ENCODE peak calls at places on chromosomes 6 and 20, in four cellular contexts. J is HAP-1, O is HCT116, F is psoas muscle. C is an unnamed sample. For H3K36me3, the result is how much of the 10 kb centered on the place peaks cover.

GRCh38 chr6:113649916-113650609 is 207.1 kb upstream of the MARCKS start:
- DNase-seq in J (no peak), O (no peak), F (no peak), C (no peak)

GRCh38 chr6:142856857-142857608 is 87.9 kb downstream of the HIVEP2 start:
- DNase-seq in J (no peak), O (no peak), F (no peak), C (no peak)

GRCh38 chr20:19814241-19814640 is 56.2 kb downstream of the RIN2 start:
- DNase-seq in J (no peak), O (no peak), F (no peak), C (peak)

GRCh38 chr20:16541226-16541625 is 32.0 kb downstream of the KIF16B start:
- DNase-seq in J (no peak), O (no peak), F (peak), C (no peak)

GRCh38 chr20:47727170-47727880 is 58.0 kb downstream of the SULF2 start:
- DNase-seq in J (no peak), O (no peak), F (peak), C (no peak)

GRCh38 chr20:41499961-41500725 is 118.0 kb downstream of the CHD6 start:
- DNase-seq in J (peak), O (no peak), F (no peak), C (peak)

GRCh38 chr6:169587992-169588391 is 113.8 kb downstream of the WDR27 start:
- DNase-seq in J (no peak), O (no peak), F (no peak), C (no peak)

GRCh38 chr20:49794336-49795124 is 18.1 kb upstream of the SLC9A8 start:
- DNase-seq in J (no peak), O (no peak), F (no peak), C (no peak)

GRCh38 chr20:4626228-4626627 is 95.5 kb upstream of the PRND start:
- DNase-seq in J (no peak), O (no peak), F (no peak), C (no peak)

GRCh38 chr6:2688416-2689064 is 62.2 kb downstream of the MYLK4 start:
- DNase-seq in J (no peak), O (no peak), F (no peak), C (peak)

GRCh38 chr6:28542440-28543293 is 17.0 kb downstream of the GPX5 start:
- DNase-seq in J (peak), O (peak), F (no peak), C (peak)

DNA sequence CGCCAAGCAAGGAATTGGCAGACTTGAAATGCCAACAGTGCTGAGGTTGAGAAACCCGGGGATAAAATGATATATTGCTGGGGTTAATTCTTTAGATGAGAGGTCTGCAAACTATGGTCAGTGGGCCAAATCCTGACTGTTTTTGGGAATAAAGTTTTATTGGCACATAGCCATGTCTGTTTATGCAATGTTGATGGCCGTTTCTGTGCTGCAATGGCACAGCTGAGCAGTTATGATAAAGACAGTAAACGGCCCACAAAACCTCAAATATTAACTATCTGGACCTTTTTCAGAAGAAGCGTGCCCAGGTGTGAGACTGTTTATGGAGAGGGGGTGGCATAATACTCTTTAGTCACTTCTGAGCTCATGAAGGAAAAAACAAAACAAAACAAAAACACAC is 12.1 kb upstream of the MRPS10 start:
- DNase-seq in J (no peak), O (no peak), F (no peak), C (no peak)
- H3K36me3 ChIP-seq in J (under half), O (under half), F (under half), C (under half)

DNA sequence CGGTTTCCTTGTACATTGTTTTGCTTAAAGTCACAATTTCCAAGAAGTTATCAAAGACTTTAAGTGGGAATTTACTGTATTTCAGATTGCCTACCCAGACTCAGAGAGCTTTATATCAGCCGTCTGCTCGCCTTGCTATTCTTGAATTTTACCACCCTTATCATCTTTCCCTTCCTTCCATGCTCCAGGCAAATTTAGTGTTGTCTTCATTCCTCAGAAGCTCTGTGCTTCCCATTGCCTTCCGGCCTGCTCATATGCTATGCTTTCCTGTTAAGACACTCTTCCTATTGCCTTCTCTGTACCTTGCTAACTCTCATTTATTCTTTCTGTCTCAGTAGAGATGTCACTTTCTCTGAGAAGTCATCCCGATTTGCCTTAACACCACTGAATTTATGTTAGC is 52.1 kb downstream of the CD2AP start:
- DNase-seq in J (no peak), O (no peak), F (no peak), C (no peak)
- H3K36me3 ChIP-seq in J (under half), O (under half), F (under half), C (under half)

DNA sequence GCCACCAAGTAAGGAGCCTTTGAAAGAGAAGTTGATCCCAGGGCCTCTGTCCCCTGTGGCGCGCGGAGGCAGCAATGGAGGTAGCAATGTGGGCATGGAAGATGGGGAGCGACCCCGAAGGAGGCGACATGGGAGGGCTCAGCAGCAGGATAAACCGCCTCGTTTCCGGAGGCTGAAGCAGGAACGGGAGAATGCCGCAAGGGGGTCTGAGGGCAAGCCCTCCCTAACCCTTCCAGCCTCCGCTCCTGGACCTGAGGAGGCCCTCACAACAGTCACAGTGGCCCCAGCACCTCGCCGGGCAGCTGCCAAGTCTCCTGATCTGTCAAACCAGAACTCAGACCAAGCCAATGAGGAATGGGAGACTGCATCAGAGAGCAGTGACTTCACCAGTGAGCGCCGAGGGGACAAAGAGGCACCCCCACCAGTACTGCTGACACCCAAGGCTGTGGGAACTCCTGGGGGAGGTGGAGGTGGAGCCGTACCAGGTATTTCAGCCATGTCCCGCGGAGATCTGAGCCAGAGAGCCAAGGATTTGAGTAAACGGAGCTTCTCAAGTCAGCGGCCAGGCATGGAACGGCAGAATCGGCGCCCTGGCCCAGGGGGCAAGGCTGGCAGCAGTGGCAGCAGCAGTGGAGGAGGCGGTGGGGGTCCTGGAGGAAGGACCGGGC is 11.9 kb downstream of the PRRC2A start:
- DNase-seq in J (no peak), O (no peak), F (no peak), C (no peak)
- H3K36me3 ChIP-seq in J (half or more), O (half or more), F (under half), C (half or more)

DNA sequence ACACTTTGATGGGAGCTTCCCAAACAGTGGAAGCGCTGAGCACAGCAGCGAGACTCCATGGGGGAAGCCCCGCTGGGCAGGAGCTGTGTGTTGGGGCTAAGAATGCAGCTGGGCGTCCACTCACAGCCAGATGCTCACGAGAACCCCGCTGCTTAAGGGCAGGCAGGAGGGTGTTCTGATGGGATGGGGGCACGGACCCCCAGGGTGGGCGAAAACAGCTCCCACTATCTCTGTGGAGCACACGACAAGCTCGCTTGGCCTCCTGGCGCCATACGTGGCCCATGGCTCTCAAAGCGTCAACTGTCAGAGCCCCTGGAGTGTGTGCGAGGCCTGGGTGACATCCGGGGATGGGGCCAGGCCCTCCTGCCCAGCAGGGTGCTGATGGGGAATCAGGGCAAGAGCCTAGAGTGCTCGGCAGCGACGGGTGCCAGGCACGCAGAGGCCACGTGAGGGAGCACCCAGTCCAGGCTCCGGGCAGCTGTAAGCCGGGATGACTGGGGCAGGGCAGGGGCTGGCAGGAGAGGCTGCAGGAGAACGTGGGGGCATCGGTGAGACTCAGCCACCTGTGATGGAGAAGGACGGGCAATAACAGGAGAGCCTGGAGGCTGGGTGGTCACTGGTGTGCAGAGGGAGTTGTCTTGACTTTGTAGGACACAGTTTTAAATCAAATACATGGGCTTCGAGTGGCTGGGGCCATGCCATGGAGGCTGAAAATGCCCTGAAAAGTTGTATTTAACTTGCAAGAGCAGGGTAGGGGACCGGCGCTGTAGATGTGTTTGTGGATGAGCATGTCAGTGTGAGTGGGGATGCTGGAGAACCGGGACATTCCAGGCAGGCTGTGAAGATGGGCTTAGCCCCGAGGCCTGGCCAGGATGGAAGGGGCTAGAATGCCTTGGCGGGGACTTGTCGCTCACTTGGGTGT is 27.3 kb downstream of the PYGB start:
- DNase-seq in J (no peak), O (no peak), F (peak), C (no peak)
- H3K36me3 ChIP-seq in J (under half), O (under half), F (under half), C (half or more)

GRCh38 chr20:25012616-25013189 is 20.2 kb upstream of the APMAP start:
- DNase-seq in J (no peak), O (no peak), F (no peak), C (no peak)
- H3K36me3 ChIP-seq in J (under half), O (under half), F (under half), C (under half)

GRCh38 chr20:1920252-1920651 is 25.0 kb downstream of the SIRPA start:
- DNase-seq in J (no peak), O (no peak), F (no peak), C (no peak)

GRCh38 chr20:1924910-1925861 is 30.0 kb downstream of the SIRPA start:
- DNase-seq in J (no peak), O (no peak), F (no peak), C (no peak)

GRCh38 chr20:1918766-1919165 is 23.6 kb downstream of the SIRPA start:
- DNase-seq in J (no peak), O (no peak), F (no peak), C (no peak)

GRCh38 chr20:1922786-1923185 is 27.6 kb downstream of the SIRPA start:
- DNase-seq in J (no peak), O (no peak), F (no peak), C (no peak)

DNA sequence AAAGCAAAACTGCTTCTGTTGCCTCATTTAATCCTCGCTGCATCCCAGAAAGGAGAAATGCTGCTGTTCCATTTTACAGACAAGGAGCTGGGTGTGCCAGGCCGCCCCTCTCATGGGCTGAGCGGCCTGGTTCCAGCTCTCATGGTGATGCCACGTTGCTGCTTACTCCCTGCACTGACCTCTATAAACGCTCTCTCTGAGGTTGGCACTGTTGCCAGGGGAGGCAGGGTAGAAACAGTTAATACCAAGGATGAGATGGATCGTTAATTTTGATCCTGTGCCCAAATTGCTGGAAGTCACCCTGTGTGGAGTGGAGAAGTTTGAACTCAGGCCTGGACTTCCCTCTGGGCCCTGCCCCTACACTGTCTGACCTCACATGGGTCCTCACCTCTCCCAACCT is 25.6 kb downstream of the SIRPA start:
- DNase-seq in J (no peak), O (no peak), F (no peak), C (no peak)
- H3K36me3 ChIP-seq in J (under half), O (under half), F (under half), C (under half)

GRCh38 chr6:100268326-100268725 is 196.4 kb downstream of the SIM1 start:
- DNase-seq in J (no peak), O (no peak), F (no peak), C (no peak)
- H3K36me3 ChIP-seq in J (under half), O (under half), F (under half), C (under half)

GRCh38 chr20:63664861-63665594 is 6.9 kb downstream of the RTEL1 start:
- DNase-seq in J (no peak), O (no peak), F (no peak), C (no peak)
- H3K36me3 ChIP-seq in J (under half), O (half or more), F (under half), C (half or more)

DNA sequence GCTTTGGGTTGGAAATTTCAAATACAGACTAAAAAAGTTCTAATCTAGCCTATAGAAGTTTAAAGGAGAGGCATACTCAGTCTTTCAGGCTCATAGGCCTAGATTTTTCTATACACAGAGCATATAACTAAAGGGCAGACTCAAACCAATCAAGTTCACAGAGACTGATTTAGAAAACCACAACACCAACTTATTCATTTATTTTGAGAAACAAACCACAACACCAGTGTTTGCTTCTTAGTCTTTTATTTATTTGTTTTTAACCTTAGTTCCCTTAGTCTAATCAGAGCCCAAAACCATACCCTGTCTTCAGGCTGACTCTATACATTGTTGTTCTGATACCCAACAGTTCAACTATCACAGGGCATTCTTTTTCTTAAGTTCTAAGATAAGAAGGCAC is 103.7 kb downstream of the REV3L start:
- DNase-seq in J (no peak), O (no peak), F (no peak), C (no peak)
- H3K36me3 ChIP-seq in J (under half), O (under half), F (under half), C (half or more)

C was measured in SJSA1.